ENCODE peak calls at places on chromosomes 6 and 20, in four cellular contexts. E is NCI-H2081, U is amygdala, B is PC-3. Z is an unnamed sample.

GRCh38 chr6:91860951-91861350 is 1274.1 kb upstream of the MAP3K7 start:
- DNase-seq in E (no peak), U (no peak), B (no peak), Z (peak)

GRCh38 chr20:43433250-43433854 is 24.3 kb upstream of the SRSF6 start:
- DNase-seq in E (no peak), U (no peak), B (no peak), Z (no peak)

GRCh38 chr20:64133951-64134407 is 26.6 kb upstream of the NPBWR2 start:
- DNase-seq in E (peak), U (no peak), B (no peak), Z (no peak)

GRCh38 chr6:167495506-167496391 is 170.9 kb downstream of the TTLL2 start:
- DNase-seq in E (no peak), U (peak), B (no peak), Z (no peak)

GRCh38 chr20:56429496-56429895 is 17.4 kb downstream of the CASS4 start:
- DNase-seq in E (no peak), U (no peak), B (no peak), Z (no peak)

GRCh38 chr6:15715060-15715459 is 52.2 kb upstream of the DTNBP1 start:
- DNase-seq in E (no peak), U (no peak), B (peak), Z (no peak)

GRCh38 chr6:144343736-144344428 is 58.7 kb downstream of the UTRN start:
- DNase-seq in E (no peak), U (no peak), B (no peak), Z (no peak)

GRCh38 chr20:60820918-60821317 is 431.1 kb upstream of the CDH4 start:
- DNase-seq in E (no peak), U (no peak), B (no peak), Z (no peak)

GRCh38 chr6:26415036-26415614 is 13.1 kb downstream of the BTN3A1 start:
- DNase-seq in E (no peak), U (no peak), B (no peak), Z (no peak)

GRCh38 chr6:4872841-4873240 is 96.6 kb downstream of the CDYL start:
- DNase-seq in E (no peak), U (no peak), B (no peak), Z (no peak)

GRCh38 chr20:1856419-1856818 is 38.8 kb upstream of the SIRPA start:
- DNase-seq in E (no peak), U (no peak), B (no peak), Z (no peak)

GRCh38 chr20:36541227-36542018 is at the start of gene MYL9:
- DNase-seq in E (no peak), U (no peak), B (peak), Z (no peak)

GRCh38 chr6:88442731-88443130 is 276.6 kb upstream of the CNR1 start:
- DNase-seq in E (no peak), U (no peak), B (no peak), Z (no peak)

GRCh38 chr20:18774207-18774606 is 39.4 kb upstream of the SCP2D1 start:
- DNase-seq in E (no peak), U (no peak), B (no peak), Z (no peak)

GRCh38 chr20:62537649-62538292 is 62.0 kb upstream of the GATA5 start:
- DNase-seq in E (no peak), U (no peak), B (no peak), Z (no peak)

GRCh38 chr20:62685781-62686555 is 22.7 kb upstream of the NTSR1 start:
- DNase-seq in E (peak), U (no peak), B (peak), Z (no peak)

GRCh38 chr6:41698350-41698781 is 37.0 kb downstream of the TFEB start:
- DNase-seq in E (no peak), U (no peak), B (no peak), Z (peak)

GRCh38 chr6:29763491-29764289 is 40.5 kb downstream of the HLA-F start:
- DNase-seq in E (no peak), U (no peak), B (peak), Z (no peak)